ENCODE peak calls at places on chromosomes 7 and 10, in four cellular contexts. Y is GM12878, Q is breast epithelium, O is body of pancreas. C is an unnamed sample.

GRCh38 chr7:124497209-124497608 is 268.4 kb downstream of the GPR37 start:
- DNase-seq in Y (no peak), Q (no peak), O (peak), C (no peak)

GRCh38 chr10:61063911-61064310 is 119.9 kb upstream of the RHOBTB1 start:
- DNase-seq in Y (no peak), Q (no peak), O (no peak), C (no peak)

GRCh38 chr7:70935311-70935710 is 196.6 kb upstream of the GALNT17 start:
- DNase-seq in Y (no peak), Q (no peak), O (no peak), C (no peak)

GRCh38 chr10:124072106-124072505 is 21.3 kb downstream of the CHST15 start:
- DNase-seq in Y (no peak), Q (no peak), O (no peak), C (no peak)

GRCh38 chr10:63105811-63106755 is 27.0 kb upstream of the NRBF2 start:
- DNase-seq in Y (no peak), Q (no peak), O (peak), C (no peak)

GRCh38 chr7:124459101-124460052 is 306.2 kb downstream of the GPR37 start:
- DNase-seq in Y (no peak), Q (no peak), O (no peak), C (no peak)

GRCh38 chr7:12979181-12979580 is 291.7 kb downstream of the ARL4A start:
- DNase-seq in Y (no peak), Q (no peak), O (no peak), C (no peak)

GRCh38 chr7:157625973-157626790 is 289.4 kb downstream of the DNAJB6 start:
- DNase-seq in Y (no peak), Q (no peak), O (no peak), C (no peak)

GRCh38 chr10:98361131-98361633 is 53.8 kb downstream of the PYROXD2 start:
- DNase-seq in Y (peak), Q (peak), O (peak), C (peak)

GRCh38 chr7:141302617-141303016 is 228.8 kb downstream of the TMEM178B start:
- DNase-seq in Y (no peak), Q (no peak), O (no peak), C (no peak)

GRCh38 chr10:581776-582330 is 107.6 kb downstream of the DIP2C start:
- DNase-seq in Y (no peak), Q (no peak), O (no peak), C (no peak)

GRCh38 chr10:65571011-65571570 is 1354.7 kb upstream of the LRRTM3 start:
- DNase-seq in Y (no peak), Q (no peak), O (no peak), C (no peak)

GRCh38 chr10:46035923-46036849 is 5.8 kb upstream of the NCOA4 start:
- DNase-seq in Y (no peak), Q (no peak), O (no peak), C (no peak)

GRCh38 chr10:124074471-124075109 is 18.8 kb downstream of the CHST15 start:
- DNase-seq in Y (no peak), Q (no peak), O (no peak), C (no peak)

GRCh38 chr7:131459256-131459655 is 97.2 kb downstream of the PODXL start:
- DNase-seq in Y (no peak), Q (no peak), O (no peak), C (no peak)

GRCh38 chr10:52597189-52597863 is 175.3 kb downstream of the MBL2 start:
- DNase-seq in Y (no peak), Q (no peak), O (no peak), C (no peak)

GRCh38 chr7:24722386-24723177 is 34.7 kb downstream of the GSDME start:
- DNase-seq in Y (no peak), Q (no peak), O (no peak), C (peak)

GRCh38 chr7:2601907-2602735 is 29.7 kb upstream of the TTYH3 start:
- DNase-seq in Y (no peak), Q (no peak), O (no peak), C (no peak)

GRCh38 chr7:46281071-46281470 is 360.0 kb upstream of the IGFBP3 start:
- DNase-seq in Y (no peak), Q (no peak), O (no peak), C (no peak)

GRCh38 chr7:27950123-27950522 is 210.2 kb downstream of the TAX1BP1 start:
- DNase-seq in Y (no peak), Q (no peak), O (no peak), C (no peak)

GRCh38 chr7:18762189-18762588 is 266.6 kb downstream of the HDAC9 start:
- DNase-seq in Y (no peak), Q (no peak), O (no peak), C (no peak)

GRCh38 chr7:151800391-151800790 is 76.5 kb downstream of the PRKAG2 start:
- DNase-seq in Y (no peak), Q (no peak), O (no peak), C (no peak)

GRCh38 chr7:159023216-159023615 is 121.5 kb downstream of the VIPR2 start:
- DNase-seq in Y (no peak), Q (no peak), O (peak), C (no peak)

GRCh38 chr7:159022238-159022993 is 122.3 kb downstream of the VIPR2 start:
- DNase-seq in Y (no peak), Q (no peak), O (peak), C (no peak)

GRCh38 chr7:159019111-159019510 is 125.6 kb downstream of the VIPR2 start:
- DNase-seq in Y (no peak), Q (peak), O (no peak), C (no peak)

GRCh38 chr7:159023746-159024145 is 120.9 kb downstream of the VIPR2 start:
- DNase-seq in Y (no peak), Q (no peak), O (no peak), C (no peak)

GRCh38 chr7:159020987-159021386 is 123.7 kb downstream of the VIPR2 start:
- DNase-seq in Y (no peak), Q (no peak), O (no peak), C (no peak)
- TF ChIP-seq POLR2A in Y (no peak), Q (no peak), O (no peak), C (no peak)

GRCh38 chr10:4926400-4926799 is 36.8 kb upstream of the AKR1C1 start:
- DNase-seq in Y (no peak), Q (no peak), O (no peak), C (no peak)

GRCh38 chr10:4934391-4934987 is 28.7 kb upstream of the AKR1C1 start:
- DNase-seq in Y (no peak), Q (no peak), O (no peak), C (no peak)

GRCh38 chr10:4937346-4937745 is 25.9 kb upstream of the AKR1C1 start:
- DNase-seq in Y (no peak), Q (no peak), O (no peak), C (no peak)

DNA sequence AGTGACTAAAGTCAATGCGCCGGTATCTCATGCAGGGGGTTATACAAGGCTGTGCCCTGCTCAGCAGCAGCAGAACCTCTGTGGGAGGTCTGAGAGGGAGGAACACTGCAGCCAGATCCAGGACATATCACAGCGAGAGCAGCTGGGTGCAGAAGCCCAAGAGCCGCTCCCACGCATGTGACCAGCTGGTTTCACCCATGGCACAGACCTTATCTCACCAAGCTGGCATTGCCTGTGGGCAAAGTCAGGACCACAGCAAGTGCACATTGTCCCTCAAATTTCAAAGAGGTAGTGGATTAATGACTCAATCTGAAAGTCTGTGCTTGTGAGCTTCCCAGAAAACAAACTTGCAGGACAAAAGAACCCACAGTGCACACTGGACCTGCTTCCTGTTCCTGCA is 31.6 kb upstream of the AKR1C1 start:
- DNase-seq in Y (no peak), Q (no peak), O (peak), C (no peak)
- TF ChIP-seq POLR2A in Y (no peak), Q (no peak), O (no peak), C (no peak)

GRCh38 chr10:13347235-13348156 is 597 bp downstream of the SEPHS1 start:
- DNase-seq in Y (no peak), Q (peak), O (peak), C (peak)
- TF ChIP-seq POLR2A in Y (no peak), Q (no peak), O (no peak), C (peak)

GRCh38 chr7:106260136-106260561 is 24.6 kb downstream of the NAMPT start:
- DNase-seq in Y (no peak), Q (no peak), O (no peak), C (no peak)

GRCh38 chr7:106262268-106262881 is 22.4 kb downstream of the NAMPT start:
- DNase-seq in Y (no peak), Q (no peak), O (no peak), C (no peak)

GRCh38 chr7:106270122-106270977 is 14.4 kb downstream of the NAMPT start:
- DNase-seq in Y (no peak), Q (no peak), O (no peak), C (no peak)

GRCh38 chr7:106269263-106269961 is 15.4 kb downstream of the NAMPT start:
- DNase-seq in Y (no peak), Q (no peak), O (no peak), C (no peak)

GRCh38 chr7:106265133-106265532 is 19.6 kb downstream of the NAMPT start:
- DNase-seq in Y (no peak), Q (no peak), O (no peak), C (no peak)
- TF ChIP-seq POLR2A in Y (no peak), Q (no peak), O (no peak), C (no peak)

GRCh38 chr7:35694161-35694783 is 663 bp downstream of the HERPUD2 start:
- DNase-seq in Y (no peak), Q (no peak), O (no peak), C (no peak)

GRCh38 chr7:35695987-35696386 is 1.1 kb upstream of the HERPUD2 start:
- DNase-seq in Y (no peak), Q (no peak), O (no peak), C (no peak)

GRCh38 chr7:35697414-35698175 is 2.7 kb upstream of the HERPUD2 start:
- DNase-seq in Y (no peak), Q (no peak), O (no peak), C (peak)

GRCh38 chr7:35695628-35695888 is 623 bp upstream of the HERPUD2 start:
- DNase-seq in Y (no peak), Q (no peak), O (no peak), C (no peak)

GRCh38 chr7:35694784-35695627 is at the start of gene HERPUD2:
- DNase-seq in Y (peak), Q (peak), O (peak), C (peak)
- TF ChIP-seq POLR2A in Y (peak), Q (peak), O (peak), C (peak)

GRCh38 chr7:105675873-105676484 is 94.7 kb upstream of the EFCAB10 start:
- DNase-seq in Y (no peak), Q (no peak), O (peak), C (no peak)

GRCh38 chr7:105680505-105681187 is 99.4 kb upstream of the EFCAB10 start:
- DNase-seq in Y (no peak), Q (no peak), O (peak), C (no peak)

GRCh38 chr7:105677395-105677701 is 96.1 kb upstream of the EFCAB10 start:
- DNase-seq in Y (no peak), Q (no peak), O (no peak), C (no peak)

GRCh38 chr7:105678811-105679495 is 97.7 kb upstream of the EFCAB10 start:
- DNase-seq in Y (no peak), Q (peak), O (peak), C (no peak)

DNA sequence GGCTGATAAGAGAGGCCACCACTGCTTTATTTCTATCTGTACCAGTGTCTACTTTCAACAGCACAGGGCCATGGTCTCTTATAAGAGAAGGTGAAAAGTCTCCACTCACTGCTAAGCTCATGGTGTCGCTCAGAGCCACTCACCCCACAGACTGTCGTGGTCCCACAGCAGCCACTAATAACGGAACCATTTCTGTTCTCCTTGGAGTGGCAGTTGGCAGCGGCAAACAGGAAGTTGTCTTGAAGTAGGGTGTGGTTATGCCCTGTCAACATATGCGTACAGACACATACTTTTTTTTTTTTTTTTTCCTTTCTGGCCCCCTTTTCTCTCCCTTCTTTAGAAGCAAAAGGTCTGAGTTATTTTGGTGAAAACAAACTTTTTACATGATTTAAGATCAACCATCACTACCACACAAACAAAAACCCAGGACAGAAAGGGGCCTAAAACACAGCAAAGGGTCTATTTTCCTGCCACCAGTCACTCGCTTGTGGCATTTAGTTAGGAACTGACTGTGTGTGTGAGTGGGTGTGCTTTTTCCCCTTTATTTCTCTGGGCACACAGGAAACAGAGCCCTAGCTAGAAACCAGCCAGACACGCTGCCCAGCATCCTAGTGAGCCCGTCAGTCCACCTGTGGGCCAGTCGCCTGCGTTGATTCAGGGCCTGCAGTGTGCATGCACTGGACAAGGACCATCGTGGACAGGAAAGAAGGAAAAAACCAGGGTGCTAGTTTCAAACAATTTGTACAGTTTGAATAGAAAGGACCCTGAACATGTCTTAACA is 96.7 kb upstream of the EFCAB10 start:
- DNase-seq in Y (peak), Q (peak), O (peak), C (no peak)
- TF ChIP-seq POLR2A in Y (no peak), Q (no peak), O (no peak), C (no peak)

DNA sequence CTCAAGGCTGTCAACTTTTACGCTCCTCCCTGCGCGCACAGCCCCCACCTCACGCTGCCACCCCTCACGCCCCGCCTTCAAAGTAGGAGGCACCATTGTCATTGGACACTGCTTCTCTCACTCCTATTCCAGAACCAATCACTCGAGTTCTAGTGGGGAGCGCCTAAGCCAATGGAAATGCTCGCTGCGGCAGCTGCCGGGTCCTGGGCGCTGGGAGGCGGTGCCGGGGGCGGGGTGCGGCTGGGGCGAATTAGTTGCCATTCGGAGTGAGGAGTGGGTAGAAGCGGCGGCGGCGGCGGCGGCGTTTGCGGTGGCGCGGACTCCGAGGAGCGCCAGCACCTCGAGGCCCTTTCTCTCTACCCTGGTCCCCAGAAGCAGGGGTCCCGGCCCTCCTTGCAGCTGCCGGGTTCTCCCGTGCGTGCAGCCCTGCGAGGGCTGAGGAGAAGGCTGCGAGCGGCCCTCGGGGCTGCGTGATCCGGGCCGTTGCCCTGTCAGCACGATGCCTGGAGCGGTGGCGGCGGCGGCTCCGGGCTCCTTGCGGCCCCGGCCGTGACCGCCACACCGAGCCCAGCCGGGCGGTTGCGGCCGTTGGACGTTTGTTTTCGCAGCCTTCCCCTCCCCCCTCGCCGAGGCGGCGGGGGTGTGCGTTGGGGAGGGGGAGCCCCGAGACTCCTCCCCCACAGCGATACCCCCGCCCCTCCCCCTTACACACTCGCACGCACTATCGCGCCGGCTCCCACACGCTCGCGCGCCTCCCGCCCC is at the start of gene GLCCI1:
- DNase-seq in Y (peak), Q (peak), O (peak), C (peak)
- TF ChIP-seq POLR2A in Y (peak), Q (no peak), O (peak), C (peak)

C was measured in H54.